ENCODE peak calls at places on chromosomes 11 and 22, in nine cellular contexts. M is stimulated activated CD4-positive, alpha-beta T cell treated with anti-CD3 and anti-CD28 coated beads, Interleukin-2, amount 100 ng/mL, for 48 hours; I is MCF 10A; A is pancreas; E is fibroblast of mammary gland; N is left lung; S is effector CD4-positive, alpha-beta T cell; Q is SHP77 treated with DMSO at 0.1 percent for 48 hours; Z is activated CD4-positive, CD25-positive, alpha-beta regulatory T cell treated with anti-CD3 and anti-CD28 coated beads, Interleukin-2, amount 50 U/mL, for 72 hours. P is an unnamed sample.

GRCh38 chr11:96036863-96037262 is 113.0 kb upstream of the MTMR2 start:
- DNase-seq in I (no peak), A (no peak), E (no peak), Q (no peak), N (no peak), M (no peak), Z (no peak), S (no peak), P (no peak)

GRCh38 chr22:42844756-42845155 is 12.3 kb downstream of the ARFGAP3 start:
- DNase-seq in S (no peak), M (no peak), E (peak; percentile 69), N (no peak), Q (no peak), A (no peak), I (peak; percentile 78), Z (no peak), P (no peak)

GRCh38 chr11:102783720-102784119 is 3.3 kb upstream of the MMP10 start:
- DNase-seq in I (peak; percentile 42), N (no peak), Q (no peak), Z (no peak), A (no peak), E (no peak), S (no peak), M (no peak), P (no peak)

GRCh38 chr11:19093976-19094375 is 23.0 kb upstream of the ZDHHC13 start:
- DNase-seq in E (peak; percentile 32), N (no peak), A (no peak), Q (no peak), I (peak; percentile 52), Z (no peak), S (no peak), M (no peak), P (no peak)

GRCh38 chr11:71305451-71306125 is 53.2 kb upstream of the SHANK2 start:
- DNase-seq in Z (no peak), A (no peak), S (no peak), N (peak; percentile 19), E (no peak), M (no peak), Q (no peak), I (no peak), P (no peak)

GRCh38 chr11:66467034-66467659 is 442 bp downstream of the PELI3 start:
- DNase-seq in N (no peak), Z (no peak), Q (no peak), S (no peak), M (peak; percentile 39), I (peak; percentile 25), A (peak; percentile 49), E (no peak), P (no peak)

GRCh38 chr11:65524010-65524746 is 705 bp upstream of the SCYL1 start:
- DNase-seq in A (peak; percentile 51), S (no peak), Q (no peak), Z (no peak), M (no peak), E (no peak), I (no peak), N (no peak), P (no peak)

GRCh38 chr11:68010058-68011041 is at the start of gene ALDH3B1:
- DNase-seq in Q (peak; percentile 43), S (no peak), I (peak; percentile 95), A (peak; percentile 84), Z (no peak), E (peak; percentile 84), M (no peak), N (peak; percentile 96), P (peak; percentile 48)

GRCh38 chr11:5625281-5625680 is 480 bp downstream of the TRIM34 start:
- DNase-seq in Z (no peak), E (no peak), A (no peak), N (no peak), M (no peak), Q (no peak), I (no peak), S (no peak), P (no peak)

P was measured in SIG-M5.